ENCODE peak calls at places on chromosomes 12 and 14, in six cellular contexts. One of them, this sample, is unnamed.

GRCh38 chr12:26621932-26622331 is 211.1 kb downstream of the ITPR2 start:
- DNase-seq in adipocyte: no peak
- DNase-seq in NCI-H345: peak
- DNase-seq in IMR-90: no peak
- DNase-seq in mucosa of descending colon: no peak
- DNase-seq in fibroblast of mammary gland: no peak
- DNase-seq in this sample: no peak

GRCh38 chr12:102955926-102956737 is 1.3 kb upstream of the ASCL1 start:
- DNase-seq in fibroblast of mammary gland: no peak
- DNase-seq in IMR-90: no peak
- DNase-seq in mucosa of descending colon: no peak
- DNase-seq in adipocyte: no peak
- DNase-seq in NCI-H345: peak
- DNase-seq in this sample: no peak

GRCh38 chr12:25861226-25861625 is 97.3 kb upstream of the RASSF8 start:
- DNase-seq in IMR-90: no peak
- DNase-seq in NCI-H345: no peak
- DNase-seq in adipocyte: no peak
- DNase-seq in fibroblast of mammary gland: no peak
- DNase-seq in mucosa of descending colon: no peak
- DNase-seq in this sample: no peak

GRCh38 chr14:29215853-29216252 is 449.3 kb downstream of the FOXG1 start:
- DNase-seq in IMR-90: no peak
- DNase-seq in NCI-H345: peak
- DNase-seq in adipocyte: no peak
- DNase-seq in fibroblast of mammary gland: peak
- DNase-seq in mucosa of descending colon: no peak
- DNase-seq in this sample: no peak

GRCh38 chr12:5201554-5202243 is 158.0 kb downstream of the KCNA5 start:
- DNase-seq in mucosa of descending colon: no peak
- DNase-seq in NCI-H345: no peak
- DNase-seq in adipocyte: no peak
- DNase-seq in IMR-90: peak
- DNase-seq in fibroblast of mammary gland: peak
- DNase-seq in this sample: no peak

GRCh38 chr14:85191986-85192385 is 338.0 kb upstream of the FLRT2 start:
- DNase-seq in NCI-H345: no peak
- DNase-seq in mucosa of descending colon: no peak
- DNase-seq in IMR-90: no peak
- DNase-seq in fibroblast of mammary gland: no peak
- DNase-seq in adipocyte: no peak
- DNase-seq in this sample: no peak

GRCh38 chr14:68309631-68310030 is 483.2 kb downstream of the ZFP36L1 start:
- DNase-seq in IMR-90: no peak
- DNase-seq in mucosa of descending colon: no peak
- DNase-seq in NCI-H345: no peak
- DNase-seq in fibroblast of mammary gland: no peak
- DNase-seq in adipocyte: no peak
- DNase-seq in this sample: no peak

GRCh38 chr14:60245316-60246177 is 3.5 kb upstream of the PPM1A start:
- DNase-seq in fibroblast of mammary gland: no peak
- DNase-seq in mucosa of descending colon: no peak
- DNase-seq in IMR-90: no peak
- DNase-seq in NCI-H345: no peak
- DNase-seq in adipocyte: no peak
- DNase-seq in this sample: no peak

GRCh38 chr12:34392741-34393085 is 370.4 kb downstream of the ALG10 start:
- DNase-seq in adipocyte: no peak
- DNase-seq in fibroblast of mammary gland: no peak
- DNase-seq in IMR-90: no peak
- DNase-seq in NCI-H345: no peak
- DNase-seq in mucosa of descending colon: no peak
- DNase-seq in this sample: no peak

GRCh38 chr12:71492604-71493003 is 53.0 kb downstream of the LGR5 start:
- DNase-seq in IMR-90: no peak
- DNase-seq in adipocyte: no peak
- DNase-seq in NCI-H345: no peak
- DNase-seq in fibroblast of mammary gland: no peak
- DNase-seq in mucosa of descending colon: no peak
- DNase-seq in this sample: no peak

GRCh38 chr14:68951051-68951797 is 27.9 kb downstream of the ACTN1 start:
- DNase-seq in adipocyte: peak
- DNase-seq in NCI-H345: no peak
- DNase-seq in fibroblast of mammary gland: peak
- DNase-seq in mucosa of descending colon: peak
- DNase-seq in IMR-90: peak
- DNase-seq in this sample: peak

GRCh38 chr14:99233222-99234035 is 38.6 kb downstream of the BCL11B start:
- DNase-seq in mucosa of descending colon: no peak
- DNase-seq in fibroblast of mammary gland: no peak
- DNase-seq in NCI-H345: no peak
- DNase-seq in IMR-90: no peak
- DNase-seq in adipocyte: no peak
- DNase-seq in this sample: no peak

GRCh38 chr14:103550451-103551337 is 11.8 kb downstream of the BAG5 start:
- DNase-seq in mucosa of descending colon: no peak
- DNase-seq in adipocyte: no peak
- DNase-seq in fibroblast of mammary gland: no peak
- DNase-seq in IMR-90: no peak
- DNase-seq in NCI-H345: peak
- DNase-seq in this sample: no peak

GRCh38 chr14:69300601-69301221 is 40.8 kb downstream of the GALNT16 start:
- DNase-seq in fibroblast of mammary gland: peak
- DNase-seq in IMR-90: no peak
- DNase-seq in mucosa of descending colon: no peak
- DNase-seq in adipocyte: no peak
- DNase-seq in NCI-H345: no peak
- DNase-seq in this sample: no peak

GRCh38 chr12:131189781-131190180 is 236.1 kb downstream of the ADGRD1 start:
- DNase-seq in mucosa of descending colon: no peak
- DNase-seq in IMR-90: no peak
- DNase-seq in NCI-H345: no peak
- DNase-seq in fibroblast of mammary gland: no peak
- DNase-seq in adipocyte: no peak
- DNase-seq in this sample: no peak

GRCh38 chr12:122422769-122423257 is 344 bp upstream of the CLIP1 start:
- DNase-seq in NCI-H345: peak
- DNase-seq in fibroblast of mammary gland: peak
- DNase-seq in mucosa of descending colon: peak
- DNase-seq in adipocyte: peak
- DNase-seq in IMR-90: peak
- DNase-seq in this sample: no peak

GRCh38 chr12:108779998-108780688 is 48.8 kb upstream of the CORO1C start:
- DNase-seq in IMR-90: no peak
- DNase-seq in fibroblast of mammary gland: peak
- DNase-seq in adipocyte: peak
- DNase-seq in mucosa of descending colon: no peak
- DNase-seq in NCI-H345: no peak
- DNase-seq in this sample: no peak

GRCh38 chr12:47388712-47389111 is 309.0 kb upstream of the AMIGO2 start:
- DNase-seq in fibroblast of mammary gland: no peak
- DNase-seq in adipocyte: no peak
- DNase-seq in NCI-H345: no peak
- DNase-seq in mucosa of descending colon: no peak
- DNase-seq in IMR-90: no peak
- DNase-seq in this sample: no peak

GRCh38 chr14:101123639-101124525 is 220.4 kb upstream of the RTL1 start:
- DNase-seq in mucosa of descending colon: no peak
- DNase-seq in IMR-90: no peak
- DNase-seq in NCI-H345: no peak
- DNase-seq in adipocyte: peak
- DNase-seq in fibroblast of mammary gland: peak
- DNase-seq in this sample: no peak

GRCh38 chr14:99512571-99513182 is 31.5 kb downstream of the CCNK start:
- DNase-seq in mucosa of descending colon: no peak
- DNase-seq in adipocyte: no peak
- DNase-seq in fibroblast of mammary gland: no peak
- DNase-seq in NCI-H345: no peak
- DNase-seq in IMR-90: no peak
- DNase-seq in this sample: no peak

GRCh38 chr12:107519906-107520859 is 165.4 kb upstream of the PWP1 start:
- DNase-seq in adipocyte: no peak
- DNase-seq in NCI-H345: peak
- DNase-seq in IMR-90: no peak
- DNase-seq in fibroblast of mammary gland: no peak
- DNase-seq in mucosa of descending colon: no peak
- DNase-seq in this sample: no peak

This sample was measured in HCT116.